ENCODE peak calls at places on chromosome 14, in four cellular contexts. L is AG10803, G is AG04450, X is lung. M is an unnamed sample.

GRCh38 chr14:53942970-53943750 is 13.5 kb downstream of the BMP4 start:
- DNase-seq in X (no peak), G (no peak), L (no peak), M (no peak)

GRCh38 chr14:62443796-62444195 is 601.5 kb downstream of the KCNH5 start:
- DNase-seq in L (peak; percentile 34), X (no peak), G (peak; percentile 54), M (no peak)

GRCh38 chr14:54538055-54538454 is 28.3 kb downstream of the CGRRF1 start:
- DNase-seq in G (no peak), X (no peak), L (no peak), M (no peak)

GRCh38 chr14:74918380-74918779 is 4.7 kb downstream of the RPS6KL1 start:
- DNase-seq in X (no peak), G (no peak), L (no peak), M (no peak)

GRCh38 chr14:99659333-99659741 is 14.4 kb downstream of the HHIPL1 start:
- DNase-seq in L (no peak), G (no peak), X (no peak), M (no peak)

GRCh38 chr14:61152851-61153364 is 128.2 kb downstream of the TMEM30B start:
- DNase-seq in X (no peak), G (no peak), L (peak; percentile 29), M (no peak)

GRCh38 chr14:61493239-61493638 is 171.9 kb downstream of the PRKCH start:
- DNase-seq in L (peak; percentile 97), G (peak; percentile 81), X (no peak), M (peak; percentile 54)

GRCh38 chr14:70907996-70908917 is 998 bp downstream of the PCNX1 start:
- DNase-seq in G (no peak), L (peak; percentile 55), X (peak; percentile 42), M (no peak)

GRCh38 chr14:94161979-94162378 is 12.1 kb upstream of the PPP4R4 start:
- DNase-seq in G (no peak), L (no peak), X (no peak), M (no peak)

GRCh38 chr14:21015312-21015711 is 9.5 kb downstream of the NDRG2 start:
- DNase-seq in L (no peak), X (no peak), G (no peak), M (no peak)

GRCh38 chr14:72680853-72681640 is 212.9 kb downstream of the DPF3 start:
- DNase-seq in L (no peak), X (no peak), G (no peak), M (no peak)

GRCh38 chr14:95895720-95896119 is 19.1 kb downstream of the TUNAR start:
- DNase-seq in L (no peak), X (no peak), G (no peak), M (no peak)

GRCh38 chr14:34931206-34931605 is 51.6 kb upstream of the SRP54 start:
- DNase-seq in G (no peak), L (no peak), X (no peak), M (no peak)

GRCh38 chr14:95235351-95235750 is 78.0 kb upstream of the DICER1 start:
- DNase-seq in X (no peak), L (no peak), G (no peak), M (no peak)

GRCh38 chr14:22155582-22155981 is 433.4 kb downstream of the DAD1 start:
- DNase-seq in L (no peak), G (no peak), X (no peak), M (no peak)

GRCh38 chr14:84209021-84209420 is 1320.9 kb upstream of the FLRT2 start:
- DNase-seq in G (no peak), L (no peak), X (no peak), M (no peak)

GRCh38 chr14:40004871-40005503 is 572.8 kb upstream of the FBXO33 start:
- DNase-seq in G (no peak), L (no peak), X (no peak), M (no peak)

GRCh38 chr14:98834119-98834518 is 437.9 kb downstream of the BCL11B start:
- DNase-seq in X (no peak), G (no peak), L (no peak), M (no peak)

GRCh38 chr14:61537567-61538463 is 157.5 kb upstream of the HIF1A start:
- DNase-seq in L (peak; percentile 90), X (peak; percentile 73), G (no peak), M (no peak)

GRCh38 chr14:83300454-83301064 is 1766.9 kb upstream of the SEL1L start:
- DNase-seq in X (no peak), G (no peak), L (peak; percentile 23), M (peak; percentile 15)

GRCh38 chr14:85342858-85343607 is 186.9 kb upstream of the FLRT2 start:
- DNase-seq in L (peak; percentile 7), X (no peak), G (no peak), M (no peak)

GRCh38 chr14:71487449-71487848 is 444.8 kb upstream of the RGS6 start:
- DNase-seq in X (no peak), L (no peak), G (no peak), M (no peak)

GRCh38 chr14:31576949-31577348 is 15.7 kb downstream of the NUBPL start:
- DNase-seq in G (no peak), L (no peak), X (no peak), M (no peak)

GRCh38 chr14:35159742-35160409 is 37.5 kb downstream of the PRORP start:
- DNase-seq in L (peak; percentile 76), G (peak; percentile 69), X (no peak), M (peak; percentile 52)

GRCh38 chr14:31440280-31440679 is 17.0 kb downstream of the DTD2 start:
- DNase-seq in L (no peak), G (no peak), X (no peak), M (no peak)

GRCh38 chr14:58541623-58542022 is 96.1 kb upstream of the DACT1 start:
- DNase-seq in L (no peak), X (no peak), G (no peak), M (no peak)

GRCh38 chr14:100905166-100905565 is 1.6 kb upstream of the RTL1 start:
- DNase-seq in X (no peak), L (no peak), G (no peak), M (no peak)

GRCh38 chr14:76863724-76864407 is 37.7 kb downstream of the LRRC74A start:
- DNase-seq in X (peak; percentile 61), L (no peak), G (no peak), M (no peak)

GRCh38 chr14:76870146-76870545 is 43.9 kb downstream of the LRRC74A start:
- DNase-seq in X (no peak), G (no peak), L (no peak), M (no peak)

GRCh38 chr14:76868453-76869170 is 42.4 kb downstream of the LRRC74A start:
- DNase-seq in L (no peak), X (no peak), G (no peak), M (no peak)

GRCh38 chr14:76866469-76866868 is 40.3 kb downstream of the LRRC74A start:
- DNase-seq in X (no peak), G (no peak), L (no peak), M (no peak)

GRCh38 chr14:76867536-76868452 is 41.6 kb downstream of the LRRC74A start:
- DNase-seq in L (no peak), X (peak; percentile 56), G (no peak), M (no peak)
- H3K4me3 ChIP-seq in L (no peak overlapping the region), X (no peak overlapping the region), G (no peak overlapping the region), M (no peak overlapping the region)

GRCh38 chr14:104105071-104105821 is 19.7 kb downstream of the ASPG start:
- DNase-seq in X (no peak), L (no peak), G (no peak), M (no peak)

GRCh38 chr14:104101651-104102281 is 16.3 kb downstream of the ASPG start:
- DNase-seq in X (no peak), L (no peak), G (no peak), M (no peak)

GRCh38 chr14:104104006-104104901 is 18.8 kb downstream of the ASPG start:
- DNase-seq in G (no peak), L (no peak), X (no peak), M (no peak)

GRCh38 chr14:104102282-104102914 is 16.9 kb downstream of the ASPG start:
- DNase-seq in X (no peak), L (no peak), G (no peak), M (no peak)

GRCh38 chr14:104103061-104104005 is 17.8 kb downstream of the ASPG start:
- DNase-seq in G (no peak), X (no peak), L (no peak), M (no peak)
- TF ChIP-seq CTCF in G (no peak), X (no peak), L (no peak), M (no peak)

DNA sequence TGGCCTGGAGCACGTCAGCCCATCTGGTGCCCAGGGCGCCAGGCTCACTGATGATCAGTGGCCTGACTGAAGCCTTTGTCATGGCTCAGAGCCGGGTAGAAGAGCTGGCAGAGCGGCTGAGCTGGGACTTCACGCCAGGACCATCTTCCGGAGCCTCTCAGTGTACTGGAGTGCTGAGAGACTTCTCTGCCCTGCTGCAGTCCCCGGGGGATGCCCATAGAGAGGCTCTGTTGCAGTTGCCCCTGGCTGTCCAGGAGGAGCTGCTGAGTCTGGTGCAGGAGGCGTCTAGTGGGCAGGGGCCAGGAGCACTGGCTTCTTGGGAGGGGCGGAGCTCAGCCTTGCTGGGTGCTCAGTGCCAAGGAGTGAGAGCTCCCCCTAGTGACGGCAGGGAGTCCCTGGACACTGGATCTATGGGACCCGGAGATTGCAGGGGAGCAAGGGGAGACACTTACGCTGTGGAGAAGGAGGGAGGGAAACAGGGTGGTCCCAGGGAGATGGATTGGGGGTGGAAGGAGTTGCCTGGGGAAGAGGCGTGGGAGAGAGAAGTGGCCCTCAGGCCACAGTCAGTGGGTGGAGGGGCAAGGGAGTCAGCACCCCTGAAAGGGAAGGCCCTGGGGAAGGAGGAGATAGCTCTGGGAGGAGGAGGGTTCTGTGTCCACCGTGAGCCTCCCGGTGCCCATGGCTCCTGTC is 2.0 kb downstream of the KHNYN start:
- DNase-seq in L (peak; percentile 94), X (peak; percentile 92), G (peak; percentile 85), M (peak; percentile 85)
- H3K4me3 ChIP-seq in L (peak overlapping the region; percentile 79), X (no peak overlapping the region), G (peak overlapping the region; percentile 82), M (peak overlapping the region; percentile 61)

GRCh38 chr14:92121670-92122350 is at the start of the genes CPSF2 and NDUFB1:
- DNase-seq in G (no peak), L (peak; percentile 80), X (peak; percentile 84), M (no peak)
- TF ChIP-seq CTCF in G (no peak), L (no peak), X (no peak), M (no peak)

DNA sequence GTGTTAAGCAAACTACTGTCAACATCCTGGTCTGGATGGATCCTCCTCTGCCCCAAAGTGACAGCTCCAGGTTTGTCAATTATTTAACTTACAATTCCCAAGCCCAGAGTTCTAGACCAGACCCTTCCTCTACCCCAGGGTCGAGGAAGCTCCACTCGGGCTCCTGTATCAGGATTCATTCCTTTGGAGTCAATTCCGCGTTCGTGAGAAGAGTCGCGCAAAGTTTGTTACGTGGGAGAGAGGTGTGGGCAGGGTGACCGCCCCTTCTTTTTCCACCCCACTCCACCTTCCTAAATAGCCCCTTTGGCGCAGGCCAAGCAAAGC is 479 bp downstream of the SEL1L start:
- DNase-seq in G (no peak), X (no peak), L (no peak), M (no peak)
- H3K4me3 ChIP-seq in G (peak overlapping the region; percentile 96), X (peak overlapping the region; percentile 68), L (peak overlapping the region; percentile 87), M (peak overlapping the region; percentile 95)

DNA sequence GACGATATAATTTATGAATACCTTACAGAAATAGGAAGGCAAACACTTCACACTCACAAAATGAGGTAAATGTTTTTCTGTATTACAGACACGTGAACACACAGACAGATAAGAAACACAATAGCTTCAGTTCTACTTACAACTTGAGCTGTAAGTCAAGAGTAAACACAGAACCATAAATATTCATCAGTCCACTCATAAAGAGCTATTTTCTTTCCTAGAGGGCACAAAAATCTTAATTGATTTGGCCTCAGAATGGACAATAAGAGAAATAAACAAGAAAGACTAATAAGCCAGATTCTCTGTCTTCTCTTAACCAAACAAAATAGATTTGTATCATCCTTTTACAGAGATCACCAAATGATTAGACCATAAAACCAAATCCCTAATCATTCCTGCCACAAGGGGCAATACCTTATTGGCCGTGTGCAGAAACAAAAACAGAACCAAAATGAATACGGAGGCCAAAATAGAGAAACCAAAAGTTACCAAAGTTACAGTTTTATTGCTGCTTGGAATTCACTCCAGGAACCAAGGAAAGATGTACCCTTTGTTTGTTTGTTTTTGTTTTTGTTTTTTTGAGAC is 38.1 kb upstream of the GARIN2 start:
- DNase-seq in X (no peak), L (peak; percentile 14), G (no peak), M (no peak)
- TF ChIP-seq CTCF in X (no peak), L (peak; percentile 47), G (peak; percentile 44), M (peak; percentile 30)